ENCODE peak calls at places on chromosomes 12 and 14, in four cellular contexts. T is adrenal gland; H is epithelial cell of prostate; Y is CD4-positive, CD25-positive, alpha-beta regulatory T cell. J is an unnamed sample.

GRCh38 chr14:81343166-81343565 is 57.0 kb downstream of the STON2 start:
- DNase-seq in T (no peak), H (no peak), Y (no peak), J (no peak)

GRCh38 chr14:56342419-56342901 is 224.2 kb downstream of the PELI2 start:
- DNase-seq in T (no peak), H (no peak), Y (no peak), J (no peak)

GRCh38 chr14:28966416-28967233 is 200.0 kb downstream of the FOXG1 start:
- DNase-seq in T (no peak), H (no peak), Y (no peak), J (no peak)

GRCh38 chr14:100145682-100146464 is 13.6 kb downstream of the DEGS2 start:
- DNase-seq in T (no peak), H (no peak), Y (no peak), J (no peak)

GRCh38 chr14:34075826-34076225 is 125.0 kb upstream of the EGLN3 start:
- DNase-seq in T (no peak), H (no peak), Y (no peak), J (no peak)

GRCh38 chr12:4849024-4849594 is 60.6 kb upstream of the KCNA1 start:
- DNase-seq in T (peak; percentile 19), H (no peak), Y (no peak), J (no peak)

GRCh38 chr12:104718581-104718980 is 239.5 kb downstream of the SLC41A2 start:
- DNase-seq in T (no peak), H (no peak), Y (no peak), J (no peak)

GRCh38 chr12:46517579-46517962 is 145.0 kb upstream of the SLC38A2 start:
- DNase-seq in T (no peak), H (no peak), Y (no peak), J (no peak)

GRCh38 chr12:47095446-47096236 is 15.9 kb upstream of the AMIGO2 start:
- DNase-seq in T (no peak), H (no peak), Y (no peak), J (no peak)

GRCh38 chr14:79586401-79586800 is 624.9 kb downstream of the DIO2 start:
- DNase-seq in T (no peak), H (no peak), Y (no peak), J (no peak)

GRCh38 chr12:11981174-11981733 is 89.5 kb upstream of the BCL2L14 start:
- DNase-seq in T (no peak), H (no peak), Y (peak; percentile 41), J (no peak)

GRCh38 chr14:104878582-104878981 is 13.5 kb downstream of the CEP170B start:
- DNase-seq in T (no peak), H (no peak), Y (no peak), J (no peak)

GRCh38 chr14:76688373-76688671 is 72.9 kb upstream of the VASH1 start:
- DNase-seq in T (no peak), H (no peak), Y (no peak), J (no peak)

GRCh38 chr14:24368562-24369252 is 723 bp downstream of the NFATC4 start:
- DNase-seq in T (peak; percentile 67), H (no peak), Y (peak; percentile 16), J (peak; percentile 92)

GRCh38 chr14:24367506-24368214 is at the start of gene NFATC4:
- DNase-seq in T (peak; percentile 90), H (no peak), Y (no peak), J (no peak)

GRCh38 chr14:24368215-24368561 is 204 bp downstream of the NFATC4 start:
- DNase-seq in T (peak; percentile 22), H (no peak), Y (no peak), J (no peak)

GRCh38 chr14:24369907-24370687 is 2.1 kb downstream of the NFATC4 start:
- DNase-seq in T (no peak), H (no peak), Y (no peak), J (no peak)

GRCh38 chr14:24369463-24369862 is 1.5 kb downstream of the NFATC4 start:
- DNase-seq in T (no peak), H (no peak), Y (no peak), J (no peak)
- H3K27ac ChIP-seq in T (no peak overlapping the region), H (no peak overlapping the region), Y (no peak overlapping the region), J (no peak overlapping the region)

GRCh38 chr12:1494856-1495255 is 99.5 kb downstream of the FBXL14 start:
- DNase-seq in T (no peak), H (no peak), Y (no peak), J (no peak)

GRCh38 chr12:1491983-1492697 is 102.2 kb downstream of the FBXL14 start:
- DNase-seq in T (no peak), H (no peak), Y (no peak), J (no peak)

GRCh38 chr12:1493781-1494180 is 100.6 kb downstream of the FBXL14 start:
- DNase-seq in T (no peak), H (no peak), Y (no peak), J (no peak)

GRCh38 chr12:1488908-1489381 is 105.4 kb downstream of the FBXL14 start:
- DNase-seq in T (no peak), H (no peak), Y (no peak), J (no peak)
- H3K27ac ChIP-seq in T (no peak overlapping the region), H (no peak overlapping the region), Y (no peak overlapping the region), J (no peak overlapping the region)

DNA sequence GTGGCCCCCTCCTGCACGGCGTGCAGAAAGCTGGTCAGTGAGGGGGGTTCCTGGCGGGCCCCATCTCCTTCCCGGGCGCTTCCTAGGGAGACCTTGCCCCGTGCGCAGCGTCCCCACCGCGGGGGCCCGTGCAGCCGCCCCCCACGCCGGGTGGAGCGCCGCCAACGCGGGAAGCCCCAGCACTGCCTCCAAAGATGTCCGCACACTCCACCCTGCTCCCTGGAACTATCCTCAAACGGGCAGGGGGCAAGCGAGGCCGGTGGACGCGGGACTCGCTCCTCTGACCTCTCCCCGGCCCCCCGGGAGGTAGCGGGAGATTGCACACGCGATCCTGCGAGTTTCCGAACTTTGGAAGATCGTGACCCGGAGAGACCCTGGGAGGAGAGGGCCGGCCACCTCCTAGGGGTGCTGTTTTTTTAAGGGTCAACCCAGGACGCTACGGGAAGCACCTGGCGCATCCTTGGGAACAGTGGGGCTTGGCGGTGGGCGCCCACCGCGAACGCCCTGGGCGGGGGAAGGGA is 1.5 kb upstream of the FZD10 start:
- DNase-seq in T (no peak), H (no peak), Y (no peak), J (no peak)
- H3K27ac ChIP-seq in T (no peak overlapping the region), H (no peak overlapping the region), Y (no peak overlapping the region), J (no peak overlapping the region)

GRCh38 chr14:64748995-64749714 is 44.9 kb downstream of the PLEKHG3 start:
- DNase-seq in T (no peak), H (no peak), Y (no peak), J (no peak)
- H3K27ac ChIP-seq in T (no peak overlapping the region), H (no peak overlapping the region), Y (no peak overlapping the region), J (no peak overlapping the region)

GRCh38 chr12:54560374-54560858 is 11.0 kb downstream of the PDE1B start:
- DNase-seq in T (peak; percentile 88), H (no peak), Y (peak; percentile 85), J (peak; percentile 74)

GRCh38 chr12:54562720-54563356 is 13.4 kb downstream of the PDE1B start:
- DNase-seq in T (no peak), H (no peak), Y (no peak), J (no peak)

GRCh38 chr12:54563787-54564186 is 14.4 kb downstream of the PDE1B start:
- DNase-seq in T (no peak), H (no peak), Y (no peak), J (no peak)

GRCh38 chr12:54558759-54559158 is 9.4 kb downstream of the PDE1B start:
- DNase-seq in T (no peak), H (no peak), Y (no peak), J (no peak)

DNA sequence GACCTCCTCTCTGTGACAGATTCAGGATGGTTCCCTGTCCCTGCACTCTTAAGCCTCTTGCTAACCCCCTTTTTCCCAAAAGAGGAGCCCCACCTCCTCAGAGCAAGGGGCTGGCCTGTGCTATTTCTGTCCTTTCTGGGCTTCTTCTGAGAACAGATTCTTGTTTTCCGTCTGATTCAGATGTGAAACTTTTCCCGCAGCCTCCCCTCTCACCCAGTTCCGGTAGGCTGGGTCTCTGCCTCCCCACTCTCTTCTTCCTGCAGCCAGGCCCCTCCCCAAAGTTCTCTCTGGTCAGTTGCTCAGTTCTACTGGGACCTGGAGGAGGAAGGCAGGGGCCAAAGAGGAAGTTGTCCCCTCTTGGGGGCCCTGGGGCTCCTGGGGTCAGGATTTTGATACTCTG is 11.8 kb downstream of the PDE1B start:
- DNase-seq in T (peak; percentile 46), H (no peak), Y (no peak), J (no peak)
- H3K27ac ChIP-seq in T (no peak overlapping the region), H (no peak overlapping the region), Y (peak overlapping the region; percentile 80), J (peak overlapping the region; percentile 81)

GRCh38 chr14:85516239-85517112 is 13.5 kb upstream of the FLRT2 start:
- DNase-seq in T (no peak), H (no peak), Y (no peak), J (no peak)

GRCh38 chr14:85514487-85514886 is 15.5 kb upstream of the FLRT2 start:
- DNase-seq in T (no peak), H (no peak), Y (no peak), J (no peak)

GRCh38 chr14:85512491-85512890 is 17.5 kb upstream of the FLRT2 start:
- DNase-seq in T (no peak), H (no peak), Y (no peak), J (no peak)

GRCh38 chr14:85519661-85520305 is 10.2 kb upstream of the FLRT2 start:
- DNase-seq in T (no peak), H (no peak), Y (no peak), J (no peak)

DNA sequence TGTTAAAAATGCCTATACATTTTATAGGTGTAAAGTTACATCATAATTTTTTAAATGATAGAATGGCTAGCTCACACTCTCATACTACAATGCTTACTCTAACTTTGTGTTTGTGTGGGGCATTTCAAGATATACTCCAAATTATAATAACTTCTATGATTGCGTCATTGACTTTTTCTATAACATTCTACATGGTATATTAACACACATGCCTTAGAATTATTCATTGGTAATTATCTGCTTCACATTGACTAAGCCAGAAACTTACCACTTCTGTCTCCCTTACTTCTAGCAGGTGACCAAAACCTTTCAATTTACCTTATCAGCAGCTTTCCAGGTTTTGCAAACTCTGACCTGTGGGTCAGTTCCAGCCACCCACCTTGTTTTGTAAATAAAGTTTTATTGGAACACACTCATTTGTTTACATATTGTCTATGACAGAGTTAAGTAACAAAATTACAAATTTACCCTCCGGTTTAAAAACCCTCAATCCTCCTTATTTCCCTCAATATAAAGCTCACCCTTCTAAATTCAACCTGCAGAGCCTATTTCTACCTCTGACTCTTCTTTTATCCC is 12.7 kb upstream of the FLRT2 start:
- DNase-seq in T (no peak), H (no peak), Y (no peak), J (no peak)
- H3K27ac ChIP-seq in T (no peak overlapping the region), H (peak overlapping the region; percentile 92), Y (no peak overlapping the region), J (no peak overlapping the region)